ENCODE peak calls at places on chromosomes 1 and 21, in six cellular contexts. E is CD8-positive, alpha-beta T cell; K is GM12865; X is H1; C is fibroblast of the aortic adventitia; F is kidney. B is an unnamed sample.

GRCh38 chr1:156618853-156619581 is at the start of gene HAPLN2:
- DNase-seq in E (no peak), K (peak), X (no peak), C (no peak), F (no peak), B (peak)

GRCh38 chr1:205229399-205229861 is 1.7 kb downstream of the TMCC2 start:
- DNase-seq in E (peak), K (peak), X (no peak), C (peak), F (no peak), B (peak)

GRCh38 chr1:3134378-3135072 is 65.5 kb downstream of the PRDM16 start:
- DNase-seq in E (no peak), K (no peak), X (no peak), C (no peak), F (no peak), B (no peak)

GRCh38 chr1:159752135-159752580 is 28.6 kb upstream of the DUSP23 start:
- DNase-seq in E (no peak), K (no peak), X (no peak), C (peak), F (peak), B (peak)

GRCh38 chr1:24679725-24680124 is 36.6 kb downstream of the SRRM1 start:
- DNase-seq in E (no peak), K (no peak), X (no peak), C (no peak), F (no peak), B (no peak)

GRCh38 chr21:16076465-16076864 is 346.7 kb downstream of the USP25 start:
- DNase-seq in E (no peak), K (no peak), X (no peak), C (no peak), F (no peak), B (no peak)

GRCh38 chr21:31489014-31489413 is 145.0 kb upstream of the TIAM1 start:
- DNase-seq in E (no peak), K (no peak), X (no peak), C (no peak), F (no peak), B (no peak)

GRCh38 chr1:156767879-156768608 is 709 bp downstream of the PRCC start:
- DNase-seq in E (no peak), K (peak), X (no peak), C (peak), F (peak), B (no peak)

GRCh38 chr1:156262461-156263287 is 14.8 kb upstream of the PAQR6 start:
- DNase-seq in E (no peak), K (no peak), X (no peak), C (peak), F (no peak), B (peak)

GRCh38 chr1:201513498-201514243 is 6.7 kb upstream of the CSRP1 start:
- DNase-seq in E (no peak), K (no peak), X (no peak), C (no peak), F (no peak), B (no peak)

GRCh38 chr1:204149107-204149506 is 2.7 kb downstream of the ETNK2 start:
- DNase-seq in E (no peak), K (no peak), X (no peak), C (no peak), F (no peak), B (no peak)

GRCh38 chr1:245721488-245721887 is 566.7 kb downstream of the KIF26B start:
- DNase-seq in E (no peak), K (no peak), X (no peak), C (no peak), F (no peak), B (no peak)

GRCh38 chr21:15063821-15064575 is 802 bp downstream of the NRIP1 start:
- DNase-seq in E (no peak), K (no peak), X (no peak), C (peak), F (peak), B (peak)

GRCh38 chr1:207336559-207337467 is 15.3 kb downstream of the CD55 start:
- DNase-seq in E (no peak), K (peak), X (no peak), C (no peak), F (no peak), B (peak)

GRCh38 chr1:110187139-110187890 is 22.8 kb upstream of the KCNC4 start:
- DNase-seq in E (no peak), K (no peak), X (no peak), C (peak), F (no peak), B (no peak)

GRCh38 chr1:220093361-220094015 is 444 bp upstream of the IARS2 start:
- DNase-seq in E (no peak), K (no peak), X (no peak), C (no peak), F (no peak), B (no peak)

GRCh38 chr1:94808682-94809081 is 11.5 kb upstream of the SLC44A3 start:
- DNase-seq in E (no peak), K (no peak), X (no peak), C (no peak), F (no peak), B (no peak)

GRCh38 chr1:94805912-94806311 is 14.2 kb upstream of the SLC44A3 start:
- DNase-seq in E (peak), K (peak), X (no peak), C (peak), F (no peak), B (peak)

GRCh38 chr1:94804442-94804837 is 15.7 kb upstream of the SLC44A3 start:
- DNase-seq in E (no peak), K (no peak), X (no peak), C (no peak), F (no peak), B (no peak)

GRCh38 chr1:94807742-94808491 is 12.2 kb upstream of the SLC44A3 start:
- DNase-seq in E (no peak), K (no peak), X (no peak), C (no peak), F (no peak), B (peak)

GRCh38 chr1:94806451-94806861 is 13.7 kb upstream of the SLC44A3 start:
- DNase-seq in E (no peak), K (no peak), X (no peak), C (peak), F (no peak), B (peak)
- H3K4me3 ChIP-seq in E (no peak), K (no peak), X (no peak), C (peak), F (peak), B (peak)

DNA sequence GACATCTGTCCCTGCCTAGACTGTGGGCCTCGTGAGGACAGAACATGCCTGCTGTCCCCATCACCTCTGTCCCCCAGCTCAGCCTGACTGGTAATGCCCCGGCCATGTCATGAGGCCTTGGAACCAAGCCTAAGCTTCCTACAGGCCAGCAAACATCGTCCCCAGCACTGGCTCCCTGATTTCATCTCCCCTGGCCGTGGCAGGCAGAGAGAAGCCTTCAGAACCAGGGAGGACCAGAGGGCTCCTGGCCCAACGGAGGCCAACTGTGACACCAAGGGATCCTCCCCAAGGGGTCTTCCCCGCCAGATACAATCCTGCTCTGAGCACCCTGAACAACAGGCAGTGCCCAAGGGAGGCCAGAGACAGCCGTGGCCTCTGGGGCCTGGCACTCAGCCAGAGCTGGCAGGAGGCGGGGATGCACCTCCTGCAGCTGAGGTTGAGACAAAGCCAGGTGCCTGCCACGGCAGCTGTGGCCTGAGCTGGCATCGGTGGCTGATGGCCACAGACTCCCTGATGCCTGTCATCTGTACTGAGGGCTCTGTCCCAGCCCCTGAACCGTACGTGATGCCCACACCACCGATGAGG is 9.9 kb upstream of the NPHP4 start:
- DNase-seq in E (peak), K (no peak), X (no peak), C (no peak), F (peak), B (no peak)
- TF ChIP-seq CTCF in E (no peak), K (no peak), X (no peak), C (no peak), F (no peak), B (no peak)

GRCh38 chr1:114150016-114150415 is 3.7 kb downstream of the SYT6 start:
- DNase-seq in E (no peak), K (no peak), X (no peak), C (no peak), F (no peak), B (no peak)

GRCh38 chr1:114153051-114153620 is 533 bp downstream of the SYT6 start:
- DNase-seq in E (no peak), K (no peak), X (no peak), C (no peak), F (peak), B (no peak)

GRCh38 chr1:114153621-114154145 is at the start of gene SYT6:
- DNase-seq in E (no peak), K (no peak), X (no peak), C (no peak), F (peak), B (no peak)

GRCh38 chr1:114154146-114154962 is 685 bp upstream of the SYT6 start:
- DNase-seq in E (no peak), K (no peak), X (no peak), C (peak), F (no peak), B (peak)

GRCh38 chr1:114152211-114153050 is 1.2 kb downstream of the SYT6 start:
- DNase-seq in E (peak), K (no peak), X (no peak), C (peak), F (peak), B (peak)
- H3K4me3 ChIP-seq in E (peak), K (no peak), X (peak), C (peak), F (peak), B (peak)

GRCh38 chr1:155172732-155173477 is at the start of gene KRTCAP2:
- DNase-seq in E (peak), K (peak), X (peak), C (peak), F (peak), B (peak)

GRCh38 chr1:155174334-155175280 is 958 bp downstream of the TRIM46 start:
- DNase-seq in E (peak), K (peak), X (no peak), C (peak), F (peak), B (no peak)

GRCh38 chr1:155175281-155175926 is 1.8 kb downstream of the TRIM46 start:
- DNase-seq in E (no peak), K (peak), X (no peak), C (no peak), F (peak), B (no peak)

GRCh38 chr1:155171836-155172731 is 1.0 kb downstream of the KRTCAP2 start:
- DNase-seq in E (peak), K (no peak), X (no peak), C (no peak), F (no peak), B (no peak)

GRCh38 chr1:155173478-155174333 is at the start of gene TRIM46:
- DNase-seq in E (peak), K (peak), X (no peak), C (peak), F (peak), B (peak)
- TF ChIP-seq CTCF in E (peak), K (no peak), X (no peak), C (no peak), F (no peak), B (no peak)